ENCODE peak calls at places on chromosomes 13 and 19, in four cellular contexts. G is Right ventricle myocardium superior, C is NCI-H460, P is fibroblast of pulmonary artery. E is an unnamed sample.

GRCh38 chr13:75635621-75636338 is at the start of gene LMO7:
- DNase-seq in G (peak; percentile 71), C (peak; percentile 8), P (peak; percentile 49), E (peak; percentile 75)

GRCh38 chr19:7694499-7694898 is 7.4 kb downstream of the FCER2 start:
- DNase-seq in G (no peak), C (no peak), P (no peak), E (no peak)

GRCh38 chr19:43700368-43701015 is 15.4 kb upstream of the IRGC start:
- DNase-seq in G (peak; percentile 53), C (peak; percentile 37), P (peak; percentile 76), E (peak; percentile 22)

GRCh38 chr19:4534836-4535658 is at the start of gene PLIN5:
- DNase-seq in G (peak; percentile 89), C (peak; percentile 44), P (peak; percentile 68), E (peak; percentile 97)

GRCh38 chr19:15235796-15236195 is 3.5 kb upstream of the EPHX3 start:
- DNase-seq in G (no peak), C (no peak), P (no peak), E (no peak)

GRCh38 chr19:3338541-3339181 is 27.7 kb upstream of the NFIC start:
- DNase-seq in G (peak; percentile 63), C (no peak), P (no peak), E (no peak)

GRCh38 chr13:85204668-85205344 is 594.4 kb downstream of the SLITRK6 start:
- DNase-seq in G (no peak), C (no peak), P (no peak), E (no peak)

GRCh38 chr19:40592170-40592569 is 9.0 kb upstream of the LTBP4 start:
- DNase-seq in G (no peak), C (no peak), P (peak; percentile 78), E (no peak)

GRCh38 chr13:27425151-27425917 is 915 bp downstream of the GTF3A start:
- DNase-seq in G (no peak), C (no peak), P (no peak), E (no peak)

GRCh38 chr19:41939861-41940442 is 11.7 kb upstream of the ERFL start:
- DNase-seq in G (no peak), C (no peak), P (no peak), E (no peak)

GRCh38 chr13:37023871-37024270 is 23.3 kb downstream of the EXOSC8 start:
- DNase-seq in G (no peak), C (no peak), P (no peak), E (no peak)

GRCh38 chr19:367963-368623 is 23.5 kb upstream of the MIER2 start:
- DNase-seq in G (peak; percentile 16), C (no peak), P (no peak), E (no peak)

GRCh38 chr13:64538711-64539110 is 2691.4 kb downstream of the PCDH9 start:
- DNase-seq in G (no peak), C (no peak), P (no peak), E (no peak)

GRCh38 chr13:32731576-32731975 is 145.3 kb downstream of the PDS5B start:
- DNase-seq in G (no peak), C (no peak), P (no peak), E (no peak)

GRCh38 chr13:30898721-30899188 is 7.3 kb upstream of the MEDAG start:
- DNase-seq in G (no peak), C (no peak), P (peak; percentile 98), E (no peak)

GRCh38 chr19:19488041-19488874 is 27.1 kb downstream of the TSSK6 start:
- DNase-seq in G (no peak), C (no peak), P (peak; percentile 27), E (no peak)